ENCODE peak calls at places on chromosomes 12 and 14, in nine cellular contexts. S, D, Q, M, C, U, J, W and T are unnamed samples.
A peak's percentile ranks its signal among the peaks of the same experiment; 100 is the strongest.

GRCh38 chr14:81246561-81247270 is 26.0 kb upstream of the GTF2A1 start:
- DNase-seq in S (no peak), D (no peak), Q (no peak), M (no peak), C (no peak), U (no peak), J (no peak), W (no peak), T (no peak)

GRCh38 chr14:95353664-95354063 is 34.0 kb upstream of the CLMN start:
- DNase-seq in S (no peak), D (no peak), Q (no peak), M (no peak), C (no peak), U (no peak), J (no peak), W (no peak), T (no peak)

GRCh38 chr12:11661491-11662085 is 12.1 kb downstream of the ETV6 start:
- DNase-seq in S (no peak), D (no peak), Q (no peak), M (peak; percentile 15), C (no peak), U (no peak), J (no peak), W (peak; percentile 47), T (no peak)

GRCh38 chr12:13250416-13250815 is 53.9 kb downstream of the EMP1 start:
- DNase-seq in S (no peak), D (no peak), Q (no peak), M (peak; percentile 27), C (no peak), U (no peak), J (no peak), W (no peak), T (peak; percentile 21)

GRCh38 chr14:29016050-29016900 is 249.7 kb downstream of the FOXG1 start:
- DNase-seq in S (no peak), D (no peak), Q (no peak), M (peak; percentile 64), C (no peak), U (peak; percentile 86), J (no peak), W (peak; percentile 8), T (peak; percentile 1)

GRCh38 chr12:41794341-41794740 is 350.3 kb downstream of the GXYLT1 start:
- DNase-seq in S (no peak), D (no peak), Q (no peak), M (no peak), C (no peak), U (no peak), J (no peak), W (no peak), T (no peak)

GRCh38 chr12:8572507-8572906 is 31.8 kb upstream of the CLEC4E start:
- DNase-seq in S (no peak), D (no peak), Q (no peak), M (no peak), C (no peak), U (no peak), J (no peak), W (peak; percentile 2), T (no peak)

GRCh38 chr14:78253986-78254385 is 83.8 kb downstream of the NRXN3 start:
- DNase-seq in S (no peak), D (no peak), Q (no peak), M (peak; percentile 11), C (peak; percentile 36), U (no peak), J (no peak), W (no peak), T (peak; percentile 80)

GRCh38 chr14:80271389-80271788 is 60.1 kb upstream of the DIO2 start:
- DNase-seq in S (no peak), D (no peak), Q (no peak), M (peak; percentile 8), C (no peak), U (no peak), J (no peak), W (no peak), T (no peak)

GRCh38 chr12:130438243-130438620 is 100.5 kb downstream of the PIWIL1 start:
- DNase-seq in S (no peak), D (peak; percentile 39), Q (no peak), M (no peak), C (no peak), U (no peak), J (no peak), W (no peak), T (no peak)

GRCh38 chr12:130440411-130441080 is 102.9 kb downstream of the PIWIL1 start:
- DNase-seq in S (no peak), D (peak; percentile 41), Q (no peak), M (no peak), C (no peak), U (no peak), J (no peak), W (no peak), T (no peak)

GRCh38 chr12:130437555-130438242 is 100.0 kb downstream of the PIWIL1 start:
- DNase-seq in S (no peak), D (peak; percentile 36), Q (no peak), M (no peak), C (no peak), U (no peak), J (no peak), W (no peak), T (no peak)

GRCh38 chr12:130438711-130439110 is 101.0 kb downstream of the PIWIL1 start:
- DNase-seq in S (no peak), D (peak; percentile 36), Q (no peak), M (no peak), C (no peak), U (no peak), J (no peak), W (no peak), T (no peak)

GRCh38 chr12:130439250-130439649 is 101.6 kb downstream of the PIWIL1 start:
- DNase-seq in S (no peak), D (peak; percentile 25), Q (no peak), M (no peak), C (no peak), U (no peak), J (no peak), W (no peak), T (no peak)
- TF ChIP-seq CTCF in S (no peak), D (no peak), Q (no peak), M (no peak), C (no peak), U (no peak), J (no peak), W (no peak), T (no peak)

GRCh38 chr12:116238149-116238548 is 39.3 kb downstream of the MED13L start:
- DNase-seq in S (no peak), D (no peak), Q (no peak), M (no peak), C (no peak), U (no peak), J (no peak), W (no peak), T (no peak)

GRCh38 chr12:116241157-116241772 is 36.2 kb downstream of the MED13L start:
- DNase-seq in S (no peak), D (no peak), Q (no peak), M (no peak), C (no peak), U (no peak), J (no peak), W (no peak), T (no peak)

GRCh38 chr12:116236986-116237385 is 40.5 kb downstream of the MED13L start:
- DNase-seq in S (no peak), D (no peak), Q (no peak), M (no peak), C (no peak), U (no peak), J (no peak), W (no peak), T (no peak)

GRCh38 chr12:116233669-116234068 is 43.8 kb downstream of the MED13L start:
- DNase-seq in S (no peak), D (no peak), Q (no peak), M (no peak), C (no peak), U (no peak), J (no peak), W (no peak), T (no peak)

GRCh38 chr12:116236148-116236731 is 41.3 kb downstream of the MED13L start:
- DNase-seq in S (peak; percentile 46), D (no peak), Q (peak; percentile 34), M (peak; percentile 72), C (peak; percentile 33), U (peak; percentile 76), J (peak; percentile 41), W (peak; percentile 61), T (no peak)
- H3K4me3 ChIP-seq in S (no peak overlapping the region), D (no peak overlapping the region), Q (no peak overlapping the region), M (no peak overlapping the region), C (no peak overlapping the region), U (no peak overlapping the region), J (no peak overlapping the region), W (no peak overlapping the region), T (no peak overlapping the region)

GRCh38 chr12:51760231-51760630 is 88.3 kb downstream of the FIGNL2 start:
- DNase-seq in S (no peak), D (no peak), Q (no peak), M (no peak), C (no peak), U (no peak), J (no peak), W (no peak), T (no peak)
- TF ChIP-seq CTCF in S (no peak), D (no peak), Q (no peak), M (no peak), C (no peak), U (no peak), J (no peak), W (no peak), T (no peak)

GRCh38 chr12:88746386-88746785 is 166.1 kb upstream of the KITLG start:
- DNase-seq in S (no peak), D (no peak), Q (no peak), M (no peak), C (no peak), U (no peak), J (no peak), W (no peak), T (no peak)
- H3K4me3 ChIP-seq in S (no peak overlapping the region), D (no peak overlapping the region), Q (no peak overlapping the region), M (no peak overlapping the region), C (no peak overlapping the region), U (no peak overlapping the region), J (no peak overlapping the region), W (no peak overlapping the region), T (no peak overlapping the region)